ENCODE peak calls at places on chromosomes 4 and X, in six cellular contexts. O, L, D, V, B and Y are unnamed samples.

GRCh38 chr4:37434469-37434868 is 189.9 kb downstream of the NWD2 start:
- DNase-seq in O (no peak), V (no peak), L (no peak), B (no peak), D (no peak), Y (no peak)

GRCh38 chrX:155998116-155998515 is 620 bp downstream of the IL9R start:
- DNase-seq in O (no peak), D (no peak), L (no peak), V (no peak), B (no peak), Y (no peak)

GRCh38 chrX:28585767-28586166 is 1.5 kb upstream of the IL1RAPL1 start:
- DNase-seq in B (no peak), V (no peak), L (no peak), D (no peak), O (no peak), Y (no peak)

GRCh38 chr4:119209077-119209476 is 3.4 kb upstream of the USP53 start:
- DNase-seq in O (no peak), V (no peak), D (no peak), B (no peak), L (no peak), Y (peak)

GRCh38 chr4:140856692-140857091 is 100.5 kb upstream of the TBC1D9 start:
- DNase-seq in O (peak), B (peak), D (no peak), L (no peak), V (peak), Y (no peak)

GRCh38 chrX:113400193-113400704 is 559.6 kb upstream of the AMOT start:
- DNase-seq in L (no peak), O (peak), B (no peak), V (no peak), D (no peak), Y (no peak)

GRCh38 chr4:4216668-4217067 is 10.1 kb downstream of the OTOP1 start:
- DNase-seq in L (no peak), D (no peak), O (no peak), B (no peak), V (no peak), Y (no peak)

GRCh38 chr4:148043990-148044645 is 312.2 kb downstream of the ARHGAP10 start:
- DNase-seq in D (no peak), O (no peak), V (no peak), B (peak), L (no peak), Y (no peak)

GRCh38 chr4:153293675-153294057 is 50.8 kb upstream of the MND1 start:
- DNase-seq in O (no peak), B (no peak), D (no peak), V (no peak), L (no peak), Y (no peak)

GRCh38 chrX:20254712-20255299 is 11.9 kb downstream of the RPS6KA3 start:
- DNase-seq in D (no peak), B (no peak), L (no peak), V (no peak), O (no peak), Y (no peak)

GRCh38 chr4:3801931-3802550 is 35.9 kb downstream of the ADRA2C start:
- DNase-seq in L (no peak), O (no peak), V (no peak), B (no peak), D (no peak), Y (no peak)

GRCh38 chr4:135267148-135267878 is 1065.7 kb upstream of the PABPC4L start:
- DNase-seq in O (no peak), L (no peak), B (no peak), V (no peak), D (no peak), Y (no peak)

GRCh38 chr4:1365271-1366178 is 18.5 kb downstream of the UVSSA start:
- DNase-seq in O (no peak), V (peak), D (no peak), B (no peak), L (peak), Y (no peak)

GRCh38 chr4:84634961-84635360 is 52.0 kb downstream of the CDS1 start:
- DNase-seq in O (no peak), V (no peak), D (no peak), B (no peak), L (no peak), Y (no peak)

GRCh38 chr4:122914292-122914904 is 8.0 kb downstream of the NUDT6 start:
- DNase-seq in B (no peak), O (no peak), D (no peak), L (no peak), V (no peak), Y (no peak)

GRCh38 chrX:86806786-86807185 is 658.5 kb downstream of the DACH2 start:
- DNase-seq in B (no peak), O (peak), L (no peak), D (no peak), V (no peak), Y (peak)

GRCh38 chr4:25817059-25817681 is 45.6 kb downstream of the SEL1L3 start:
- DNase-seq in V (no peak), O (no peak), B (no peak), D (no peak), L (no peak), Y (peak)

GRCh38 chr4:105808459-105809041 is 86.7 kb upstream of the NPNT start:
- DNase-seq in L (no peak), O (no peak), B (no peak), V (no peak), D (no peak), Y (peak)

GRCh38 chr4:7506572-7506971 is 71.8 kb upstream of the PSAPL1 start:
- DNase-seq in B (no peak), D (no peak), V (no peak), L (no peak), O (no peak), Y (no peak)

GRCh38 chrX:129831486-129831885 is 12.2 kb downstream of the ZDHHC9 start:
- DNase-seq in D (no peak), B (peak), O (no peak), L (no peak), V (no peak), Y (no peak)

GRCh38 chr4:146585761-146586333 is 52.8 kb upstream of the POU4F2 start:
- DNase-seq in D (no peak), L (no peak), V (no peak), B (no peak), O (no peak), Y (no peak)

GRCh38 chr4:23878235-23878861 is 11.5 kb downstream of the PPARGC1A start:
- DNase-seq in L (no peak), V (no peak), B (no peak), O (no peak), D (no peak), Y (no peak)

GRCh38 chr4:744212-744841 is 38.7 kb downstream of the PCGF3 start:
- DNase-seq in L (peak), V (no peak), B (no peak), O (no peak), D (no peak), Y (no peak)